ENCODE peak calls at places on chromosomes 16 and 17, in ten cellular contexts. One of them, this sample, is unnamed.

GRCh38 chr17:75765981-75766380 is 989 bp upstream of the GALK1 start:
- DNase-seq in AG10803: no peak
- DNase-seq in psoas muscle: peak
- DNase-seq in fibroblast of lung: no peak
- DNase-seq in astrocyte of the cerebellum: no peak
- DNase-seq in CD8-positive, alpha-beta T cell: no peak
- DNase-seq in foreskin fibroblast: no peak
- DNase-seq in neural progenitor cell: no peak
- DNase-seq in fibroblast of pulmonary artery: no peak
- DNase-seq in body of pancreas: no peak
- DNase-seq in this sample: no peak

GRCh38 chr16:68197250-68197649 is 38.7 kb downstream of the ESRP2 start:
- DNase-seq in neural progenitor cell: no peak
- DNase-seq in astrocyte of the cerebellum: no peak
- DNase-seq in psoas muscle: no peak
- DNase-seq in fibroblast of pulmonary artery: no peak
- DNase-seq in CD8-positive, alpha-beta T cell: no peak
- DNase-seq in AG10803: peak
- DNase-seq in fibroblast of lung: peak
- DNase-seq in foreskin fibroblast: peak
- DNase-seq in body of pancreas: no peak
- DNase-seq in this sample: no peak

GRCh38 chr16:55563797-55564196 is 2.7 kb upstream of the CAPNS2 start:
- DNase-seq in CD8-positive, alpha-beta T cell: no peak
- DNase-seq in foreskin fibroblast: peak
- DNase-seq in fibroblast of pulmonary artery: peak
- DNase-seq in astrocyte of the cerebellum: no peak
- DNase-seq in AG10803: peak
- DNase-seq in fibroblast of lung: no peak
- DNase-seq in body of pancreas: no peak
- DNase-seq in neural progenitor cell: no peak
- DNase-seq in psoas muscle: no peak
- DNase-seq in this sample: no peak

GRCh38 chr17:53655591-53655990 is 167.1 kb upstream of the KIF2B start:
- DNase-seq in astrocyte of the cerebellum: no peak
- DNase-seq in fibroblast of lung: peak
- DNase-seq in AG10803: peak
- DNase-seq in CD8-positive, alpha-beta T cell: no peak
- DNase-seq in body of pancreas: no peak
- DNase-seq in foreskin fibroblast: peak
- DNase-seq in neural progenitor cell: no peak
- DNase-seq in psoas muscle: no peak
- DNase-seq in fibroblast of pulmonary artery: no peak
- DNase-seq in this sample: no peak

GRCh38 chr17:9389116-9389515 is 186.5 kb downstream of the STX8 start:
- DNase-seq in body of pancreas: peak
- DNase-seq in AG10803: peak
- DNase-seq in foreskin fibroblast: peak
- DNase-seq in CD8-positive, alpha-beta T cell: no peak
- DNase-seq in astrocyte of the cerebellum: peak
- DNase-seq in psoas muscle: no peak
- DNase-seq in fibroblast of lung: peak
- DNase-seq in fibroblast of pulmonary artery: peak
- DNase-seq in neural progenitor cell: no peak
- DNase-seq in this sample: peak

GRCh38 chr16:30028438-30029093 is 2.5 kb downstream of the TLCD3B start:
- DNase-seq in AG10803: no peak
- DNase-seq in neural progenitor cell: peak
- DNase-seq in fibroblast of pulmonary artery: no peak
- DNase-seq in astrocyte of the cerebellum: no peak
- DNase-seq in CD8-positive, alpha-beta T cell: no peak
- DNase-seq in body of pancreas: no peak
- DNase-seq in fibroblast of lung: no peak
- DNase-seq in psoas muscle: no peak
- DNase-seq in foreskin fibroblast: peak
- DNase-seq in this sample: no peak

GRCh38 chr17:81966343-81967243 is 5.6 kb upstream of the NOTUM start:
- DNase-seq in AG10803: peak
- DNase-seq in body of pancreas: peak
- DNase-seq in neural progenitor cell: peak
- DNase-seq in fibroblast of lung: no peak
- DNase-seq in CD8-positive, alpha-beta T cell: no peak
- DNase-seq in psoas muscle: peak
- DNase-seq in astrocyte of the cerebellum: no peak
- DNase-seq in fibroblast of pulmonary artery: peak
- DNase-seq in foreskin fibroblast: peak
- DNase-seq in this sample: no peak

GRCh38 chr16:69476920-69477418 is 52.5 kb downstream of the CYB5B start:
- DNase-seq in psoas muscle: no peak
- DNase-seq in body of pancreas: no peak
- DNase-seq in fibroblast of lung: peak
- DNase-seq in fibroblast of pulmonary artery: peak
- DNase-seq in neural progenitor cell: no peak
- DNase-seq in CD8-positive, alpha-beta T cell: peak
- DNase-seq in AG10803: peak
- DNase-seq in foreskin fibroblast: peak
- DNase-seq in astrocyte of the cerebellum: peak
- DNase-seq in this sample: peak

GRCh38 chr17:66782866-66783265 is 52.1 kb upstream of the CACNG5 start:
- DNase-seq in neural progenitor cell: peak
- DNase-seq in fibroblast of pulmonary artery: no peak
- DNase-seq in fibroblast of lung: no peak
- DNase-seq in AG10803: no peak
- DNase-seq in foreskin fibroblast: no peak
- DNase-seq in psoas muscle: no peak
- DNase-seq in astrocyte of the cerebellum: no peak
- DNase-seq in body of pancreas: no peak
- DNase-seq in CD8-positive, alpha-beta T cell: no peak
- DNase-seq in this sample: no peak

GRCh38 chr17:16440814-16441629 is 25.7 kb downstream of the TRPV2 start:
- DNase-seq in CD8-positive, alpha-beta T cell: no peak
- DNase-seq in fibroblast of lung: peak
- DNase-seq in body of pancreas: no peak
- DNase-seq in AG10803: peak
- DNase-seq in fibroblast of pulmonary artery: no peak
- DNase-seq in foreskin fibroblast: no peak
- DNase-seq in astrocyte of the cerebellum: no peak
- DNase-seq in neural progenitor cell: no peak
- DNase-seq in psoas muscle: no peak
- DNase-seq in this sample: no peak

GRCh38 chr17:9158545-9159452 is 137.5 kb downstream of the NTN1 start:
- DNase-seq in neural progenitor cell: no peak
- DNase-seq in psoas muscle: no peak
- DNase-seq in fibroblast of pulmonary artery: no peak
- DNase-seq in AG10803: no peak
- DNase-seq in astrocyte of the cerebellum: no peak
- DNase-seq in fibroblast of lung: peak
- DNase-seq in foreskin fibroblast: peak
- DNase-seq in body of pancreas: no peak
- DNase-seq in CD8-positive, alpha-beta T cell: no peak
- DNase-seq in this sample: no peak

GRCh38 chr17:33493566-33493965 is 200.5 kb upstream of the ASIC2 start:
- DNase-seq in neural progenitor cell: no peak
- DNase-seq in psoas muscle: no peak
- DNase-seq in body of pancreas: no peak
- DNase-seq in astrocyte of the cerebellum: no peak
- DNase-seq in AG10803: no peak
- DNase-seq in fibroblast of pulmonary artery: no peak
- DNase-seq in fibroblast of lung: no peak
- DNase-seq in CD8-positive, alpha-beta T cell: no peak
- DNase-seq in foreskin fibroblast: no peak
- DNase-seq in this sample: no peak

GRCh38 chr17:28334176-28334575 is 1.1 kb downstream of the IFT20 start:
- DNase-seq in body of pancreas: no peak
- DNase-seq in fibroblast of lung: no peak
- DNase-seq in psoas muscle: no peak
- DNase-seq in neural progenitor cell: no peak
- DNase-seq in fibroblast of pulmonary artery: peak
- DNase-seq in AG10803: peak
- DNase-seq in foreskin fibroblast: no peak
- DNase-seq in astrocyte of the cerebellum: no peak
- DNase-seq in CD8-positive, alpha-beta T cell: no peak
- DNase-seq in this sample: no peak

GRCh38 chr17:28333083-28333746 is 2.1 kb downstream of the IFT20 start:
- DNase-seq in astrocyte of the cerebellum: no peak
- DNase-seq in fibroblast of lung: no peak
- DNase-seq in foreskin fibroblast: peak
- DNase-seq in body of pancreas: no peak
- DNase-seq in AG10803: no peak
- DNase-seq in fibroblast of pulmonary artery: no peak
- DNase-seq in neural progenitor cell: no peak
- DNase-seq in CD8-positive, alpha-beta T cell: no peak
- DNase-seq in psoas muscle: no peak
- DNase-seq in this sample: no peak

GRCh38 chr17:28334666-28335200 is 539 bp downstream of the IFT20 start:
- DNase-seq in fibroblast of lung: no peak
- DNase-seq in fibroblast of pulmonary artery: no peak
- DNase-seq in CD8-positive, alpha-beta T cell: no peak
- DNase-seq in neural progenitor cell: no peak
- DNase-seq in astrocyte of the cerebellum: no peak
- DNase-seq in body of pancreas: peak
- DNase-seq in foreskin fibroblast: peak
- DNase-seq in AG10803: no peak
- DNase-seq in psoas muscle: no peak
- DNase-seq in this sample: no peak

GRCh38 chr17:28335959-28336871 is 654 bp downstream of the TNFAIP1 start:
- DNase-seq in AG10803: peak
- DNase-seq in fibroblast of lung: peak
- DNase-seq in foreskin fibroblast: peak
- DNase-seq in neural progenitor cell: peak
- DNase-seq in CD8-positive, alpha-beta T cell: no peak
- DNase-seq in psoas muscle: peak
- DNase-seq in astrocyte of the cerebellum: peak
- DNase-seq in body of pancreas: peak
- DNase-seq in fibroblast of pulmonary artery: peak
- DNase-seq in this sample: peak

DNA sequence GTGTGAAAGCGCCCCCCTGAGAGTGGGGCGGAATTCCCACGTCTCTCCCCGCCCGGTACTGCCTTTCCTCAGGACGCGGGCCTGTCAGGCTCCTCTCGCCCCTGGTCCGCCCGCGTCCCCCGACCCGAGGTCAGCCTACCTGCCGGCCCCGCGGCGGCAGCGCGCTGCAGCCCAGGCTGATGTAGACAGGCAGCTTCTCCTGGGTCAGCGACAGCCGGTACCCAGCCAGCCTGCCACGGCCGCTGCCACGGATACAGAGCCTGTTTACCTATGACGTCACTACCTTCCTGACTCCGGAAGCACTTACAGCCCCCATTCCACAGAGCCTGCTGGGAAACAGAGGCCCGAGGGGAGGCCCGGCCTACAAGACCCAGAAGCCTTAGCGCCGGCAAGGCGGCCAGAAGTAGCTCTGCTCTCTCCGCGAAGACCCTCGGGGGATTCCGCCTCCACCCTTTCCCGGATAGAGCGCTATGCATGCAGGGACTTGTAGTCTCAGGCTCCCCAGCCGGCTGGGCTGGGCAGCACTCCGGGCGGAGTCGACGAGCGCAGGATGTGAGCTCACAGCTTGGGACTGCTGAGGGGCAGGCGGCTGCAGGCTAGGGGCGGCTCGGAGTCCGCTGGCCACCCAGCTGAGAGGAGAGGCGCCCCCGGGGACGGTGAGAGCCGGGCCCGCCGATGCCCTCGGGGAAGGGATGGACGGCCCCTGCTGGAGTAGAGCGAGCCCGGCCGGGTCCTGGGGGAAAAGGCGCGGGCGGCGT is at the start of the genes IFT20 and TNFAIP1:
- DNase-seq in CD8-positive, alpha-beta T cell: peak
- DNase-seq in neural progenitor cell: peak
- DNase-seq in AG10803: peak
- DNase-seq in foreskin fibroblast: peak
- DNase-seq in body of pancreas: peak
- DNase-seq in fibroblast of pulmonary artery: peak
- DNase-seq in astrocyte of the cerebellum: peak
- DNase-seq in psoas muscle: peak
- DNase-seq in fibroblast of lung: peak
- DNase-seq in this sample: peak
- TF ChIP-seq CTCF in CD8-positive, alpha-beta T cell: no peak
- TF ChIP-seq CTCF in neural progenitor cell: no peak
- TF ChIP-seq CTCF in AG10803: no peak
- TF ChIP-seq CTCF in foreskin fibroblast: no peak
- TF ChIP-seq CTCF in body of pancreas: no peak
- TF ChIP-seq CTCF in fibroblast of pulmonary artery: no peak
- TF ChIP-seq CTCF in astrocyte of the cerebellum: no peak
- TF ChIP-seq CTCF in psoas muscle: no peak
- TF ChIP-seq CTCF in fibroblast of lung: no peak
- TF ChIP-seq CTCF in this sample: peak

GRCh38 chr17:21066394-21066793 is 23.6 kb upstream of the USP22 start:
- DNase-seq in fibroblast of lung: no peak
- DNase-seq in neural progenitor cell: no peak
- DNase-seq in AG10803: peak
- DNase-seq in foreskin fibroblast: peak
- DNase-seq in psoas muscle: no peak
- DNase-seq in CD8-positive, alpha-beta T cell: no peak
- DNase-seq in astrocyte of the cerebellum: no peak
- DNase-seq in fibroblast of pulmonary artery: no peak
- DNase-seq in body of pancreas: no peak
- DNase-seq in this sample: no peak
- H3K4me3 ChIP-seq in fibroblast of lung: no peak
- H3K4me3 ChIP-seq in neural progenitor cell: no peak
- H3K4me3 ChIP-seq in AG10803: no peak
- H3K4me3 ChIP-seq in foreskin fibroblast: no peak
- H3K4me3 ChIP-seq in psoas muscle: no peak
- H3K4me3 ChIP-seq in CD8-positive, alpha-beta T cell: no peak
- H3K4me3 ChIP-seq in astrocyte of the cerebellum: no peak
- H3K4me3 ChIP-seq in fibroblast of pulmonary artery: no peak
- H3K4me3 ChIP-seq in body of pancreas: no peak
- H3K4me3 ChIP-seq in this sample: no peak

GRCh38 chr17:4263282-4264215 is at the start of gene ANKFY1:
- DNase-seq in AG10803: peak
- DNase-seq in fibroblast of lung: peak
- DNase-seq in fibroblast of pulmonary artery: peak
- DNase-seq in neural progenitor cell: peak
- DNase-seq in psoas muscle: peak
- DNase-seq in CD8-positive, alpha-beta T cell: peak
- DNase-seq in astrocyte of the cerebellum: peak
- DNase-seq in foreskin fibroblast: peak
- DNase-seq in body of pancreas: peak
- DNase-seq in this sample: peak
- TF ChIP-seq CTCF in AG10803: no peak
- TF ChIP-seq CTCF in fibroblast of lung: no peak
- TF ChIP-seq CTCF in fibroblast of pulmonary artery: no peak
- TF ChIP-seq CTCF in neural progenitor cell: peak
- TF ChIP-seq CTCF in psoas muscle: peak
- TF ChIP-seq CTCF in CD8-positive, alpha-beta T cell: no peak
- TF ChIP-seq CTCF in astrocyte of the cerebellum: peak
- TF ChIP-seq CTCF in foreskin fibroblast: no peak
- TF ChIP-seq CTCF in body of pancreas: no peak
- TF ChIP-seq CTCF in this sample: peak

DNA sequence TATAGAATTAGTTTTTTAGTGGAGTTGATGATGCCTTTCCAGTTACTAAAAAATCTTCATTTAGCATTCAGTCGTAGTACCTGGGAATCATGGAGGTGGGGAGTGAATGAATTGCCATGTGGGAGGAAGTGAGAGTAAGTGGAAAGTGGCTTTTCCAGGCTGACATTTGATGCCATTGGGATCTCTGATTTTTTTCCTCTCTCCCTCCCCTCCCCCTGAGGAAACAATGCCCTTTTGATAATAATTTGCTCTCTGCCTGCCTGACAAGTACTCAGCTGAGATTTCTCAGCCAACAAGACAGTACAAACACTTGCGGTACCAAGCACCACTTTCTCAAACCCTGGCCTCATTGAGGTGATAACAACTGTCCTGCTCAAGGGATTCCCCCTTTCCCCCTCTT is 2.2 kb downstream of the UBE2Z start:
- DNase-seq in neural progenitor cell: no peak
- DNase-seq in CD8-positive, alpha-beta T cell: no peak
- DNase-seq in fibroblast of pulmonary artery: no peak
- DNase-seq in body of pancreas: no peak
- DNase-seq in astrocyte of the cerebellum: no peak
- DNase-seq in psoas muscle: no peak
- DNase-seq in foreskin fibroblast: no peak
- DNase-seq in fibroblast of lung: no peak
- DNase-seq in AG10803: no peak
- DNase-seq in this sample: no peak
- H3K4me3 ChIP-seq in neural progenitor cell: peak
- H3K4me3 ChIP-seq in CD8-positive, alpha-beta T cell: no peak
- H3K4me3 ChIP-seq in fibroblast of pulmonary artery: peak
- H3K4me3 ChIP-seq in body of pancreas: no peak
- H3K4me3 ChIP-seq in astrocyte of the cerebellum: peak
- H3K4me3 ChIP-seq in psoas muscle: peak
- H3K4me3 ChIP-seq in foreskin fibroblast: peak
- H3K4me3 ChIP-seq in fibroblast of lung: no peak
- H3K4me3 ChIP-seq in AG10803: peak
- H3K4me3 ChIP-seq in this sample: peak

This sample was measured in AG04449.